ENCODE peak calls at places on chromosomes 3 and 15, in four cellular contexts. One of them, this sample, is unnamed.

GRCh38 chr3:113532698-113533533 is 561 bp downstream of the SIDT1 start:
- DNase-seq in foreskin fibroblast: no peak
- DNase-seq in neural progenitor cell: peak
- DNase-seq in EH: peak
- DNase-seq in this sample: no peak

GRCh38 chr15:72306211-72306785 is 13.7 kb downstream of the CELF6 start:
- DNase-seq in EH: peak
- DNase-seq in foreskin fibroblast: peak
- DNase-seq in neural progenitor cell: peak
- DNase-seq in this sample: peak

GRCh38 chr15:71237456-71238188 is 122.4 kb downstream of the THSD4 start:
- DNase-seq in neural progenitor cell: no peak
- DNase-seq in EH: peak
- DNase-seq in foreskin fibroblast: peak
- DNase-seq in this sample: peak

GRCh38 chr3:72907131-72907697 is 19.4 kb downstream of the GXYLT2 start:
- DNase-seq in neural progenitor cell: no peak
- DNase-seq in EH: peak
- DNase-seq in foreskin fibroblast: peak
- DNase-seq in this sample: peak

GRCh38 chr3:135366816-135367215 is 571.8 kb downstream of the EPHB1 start:
- DNase-seq in foreskin fibroblast: no peak
- DNase-seq in EH: no peak
- DNase-seq in neural progenitor cell: no peak
- DNase-seq in this sample: no peak

GRCh38 chr3:194993896-194994295 is 277.1 kb downstream of the XXYLT1 start:
- DNase-seq in foreskin fibroblast: no peak
- DNase-seq in EH: no peak
- DNase-seq in neural progenitor cell: no peak
- DNase-seq in this sample: no peak

GRCh38 chr3:184786271-184787010 is 25.5 kb upstream of the VPS8 start:
- DNase-seq in neural progenitor cell: no peak
- DNase-seq in foreskin fibroblast: peak
- DNase-seq in EH: peak
- DNase-seq in this sample: peak

GRCh38 chr15:78194568-78194925 is 39.8 kb downstream of the ACSBG1 start:
- DNase-seq in foreskin fibroblast: no peak
- DNase-seq in neural progenitor cell: no peak
- DNase-seq in EH: no peak
- DNase-seq in this sample: no peak

GRCh38 chr15:89806565-89807550 is 7.8 kb downstream of the ANPEP start:
- DNase-seq in EH: no peak
- DNase-seq in neural progenitor cell: peak
- DNase-seq in foreskin fibroblast: no peak
- DNase-seq in this sample: no peak

GRCh38 chr3:17830786-17831185 is 88.4 kb upstream of the TBC1D5 start:
- DNase-seq in EH: no peak
- DNase-seq in neural progenitor cell: no peak
- DNase-seq in foreskin fibroblast: no peak
- DNase-seq in this sample: no peak

GRCh38 chr15:44468713-44469385 is 41.4 kb downstream of the CTDSPL2 start:
- DNase-seq in EH: peak
- DNase-seq in neural progenitor cell: no peak
- DNase-seq in foreskin fibroblast: peak
- DNase-seq in this sample: peak

GRCh38 chr15:73965094-73965729 is 26.9 kb downstream of the STOML1 start:
- DNase-seq in neural progenitor cell: peak
- DNase-seq in foreskin fibroblast: no peak
- DNase-seq in EH: no peak
- DNase-seq in this sample: no peak

GRCh38 chr15:83871808-83872559 is 218.1 kb downstream of the ADAMTSL3 start:
- DNase-seq in EH: peak
- DNase-seq in neural progenitor cell: no peak
- DNase-seq in foreskin fibroblast: peak
- DNase-seq in this sample: no peak

This sample was measured in HFFc6.